ENCODE peak calls at places on chromosomes 2 and 18, in seven cellular contexts. One of them, this sample, is unnamed.

GRCh38 chr2:171316220-171316619 is 117.6 kb downstream of the METTL8 start:
- DNase-seq in GM12892: no peak
- DNase-seq in transverse colon: no peak
- DNase-seq in esophagus squamous epithelium: no peak
- DNase-seq in NB4: no peak
- DNase-seq in right lobe of liver: no peak
- DNase-seq in A549: no peak
- DNase-seq in this sample: no peak

GRCh38 chr2:145350011-145350410 is 830.1 kb upstream of the ZEB2 start:
- DNase-seq in GM12892: no peak
- DNase-seq in right lobe of liver: no peak
- DNase-seq in transverse colon: no peak
- DNase-seq in esophagus squamous epithelium: no peak
- DNase-seq in NB4: no peak
- DNase-seq in A549: no peak
- DNase-seq in this sample: no peak

GRCh38 chr2:204452464-204453023 is 92.7 kb upstream of the PARD3B start:
- DNase-seq in esophagus squamous epithelium: no peak
- DNase-seq in NB4: no peak
- DNase-seq in A549: peak; percentile 87
- DNase-seq in right lobe of liver: no peak
- DNase-seq in transverse colon: peak; percentile 44
- DNase-seq in GM12892: no peak
- DNase-seq in this sample: peak; percentile 57

GRCh38 chr2:57396364-57397098 is 650.1 kb upstream of the VRK2 start:
- DNase-seq in transverse colon: no peak
- DNase-seq in NB4: peak; percentile 52
- DNase-seq in GM12892: no peak
- DNase-seq in esophagus squamous epithelium: no peak
- DNase-seq in A549: peak; percentile 23
- DNase-seq in right lobe of liver: no peak
- DNase-seq in this sample: no peak

GRCh38 chr2:68110102-68110501 is 47.3 kb upstream of the C1D start:
- DNase-seq in NB4: peak; percentile 16
- DNase-seq in transverse colon: no peak
- DNase-seq in GM12892: no peak
- DNase-seq in right lobe of liver: no peak
- DNase-seq in esophagus squamous epithelium: no peak
- DNase-seq in A549: peak; percentile 43
- DNase-seq in this sample: no peak

GRCh38 chr2:240510513-240511210 is 47.1 kb downstream of the ANKMY1 start:
- DNase-seq in transverse colon: no peak
- DNase-seq in A549: no peak
- DNase-seq in NB4: no peak
- DNase-seq in GM12892: no peak
- DNase-seq in right lobe of liver: no peak
- DNase-seq in esophagus squamous epithelium: no peak
- DNase-seq in this sample: no peak

GRCh38 chr2:6872412-6872811 is 5.2 kb upstream of the RSAD2 start:
- DNase-seq in A549: no peak
- DNase-seq in esophagus squamous epithelium: no peak
- DNase-seq in NB4: peak; percentile 45
- DNase-seq in transverse colon: no peak
- DNase-seq in right lobe of liver: no peak
- DNase-seq in GM12892: no peak
- DNase-seq in this sample: no peak

GRCh38 chr2:144357623-144358400 is 162.1 kb downstream of the ZEB2 start:
- DNase-seq in GM12892: peak; percentile 13
- DNase-seq in NB4: no peak
- DNase-seq in transverse colon: no peak
- DNase-seq in esophagus squamous epithelium: no peak
- DNase-seq in A549: peak; percentile 92
- DNase-seq in right lobe of liver: no peak
- DNase-seq in this sample: peak; percentile 40

GRCh38 chr2:104289646-104290565 is 564.0 kb upstream of the POU3F3 start:
- DNase-seq in NB4: no peak
- DNase-seq in right lobe of liver: no peak
- DNase-seq in A549: peak; percentile 50
- DNase-seq in transverse colon: no peak
- DNase-seq in esophagus squamous epithelium: no peak
- DNase-seq in GM12892: no peak
- DNase-seq in this sample: no peak

GRCh38 chr2:69483696-69484095 is 46.5 kb upstream of the NFU1 start:
- DNase-seq in esophagus squamous epithelium: no peak
- DNase-seq in NB4: no peak
- DNase-seq in GM12892: no peak
- DNase-seq in right lobe of liver: no peak
- DNase-seq in transverse colon: no peak
- DNase-seq in A549: peak; percentile 64
- DNase-seq in this sample: no peak

GRCh38 chr2:113283704-113284284 is 5.1 kb upstream of the PAX8 start:
- DNase-seq in esophagus squamous epithelium: no peak
- DNase-seq in A549: peak; percentile 94
- DNase-seq in NB4: peak; percentile 36
- DNase-seq in transverse colon: peak; percentile 50
- DNase-seq in right lobe of liver: peak; percentile 79
- DNase-seq in GM12892: no peak
- DNase-seq in this sample: peak; percentile 80

GRCh38 chr18:76654536-76654935 is 159.5 kb upstream of the ZNF516 start:
- DNase-seq in GM12892: no peak
- DNase-seq in NB4: no peak
- DNase-seq in transverse colon: no peak
- DNase-seq in right lobe of liver: no peak
- DNase-seq in esophagus squamous epithelium: no peak
- DNase-seq in A549: no peak
- DNase-seq in this sample: no peak

GRCh38 chr2:215137741-215138340 is 585 bp downstream of the ABCA12 start:
- DNase-seq in A549: no peak
- DNase-seq in GM12892: no peak
- DNase-seq in transverse colon: no peak
- DNase-seq in NB4: no peak
- DNase-seq in esophagus squamous epithelium: no peak
- DNase-seq in right lobe of liver: no peak
- DNase-seq in this sample: peak; percentile 2

GRCh38 chr2:28663359-28663758 is 88.3 kb upstream of the PPP1CB start:
- DNase-seq in esophagus squamous epithelium: no peak
- DNase-seq in right lobe of liver: no peak
- DNase-seq in A549: peak; percentile 42
- DNase-seq in GM12892: no peak
- DNase-seq in transverse colon: no peak
- DNase-seq in NB4: no peak
- DNase-seq in this sample: no peak

GRCh38 chr18:42038936-42039335 is 83.9 kb downstream of the PIK3C3 start:
- DNase-seq in esophagus squamous epithelium: no peak
- DNase-seq in NB4: no peak
- DNase-seq in right lobe of liver: no peak
- DNase-seq in A549: peak; percentile 53
- DNase-seq in transverse colon: no peak
- DNase-seq in GM12892: no peak
- DNase-seq in this sample: no peak

GRCh38 chr2:219509780-219510511 is 4.3 kb upstream of the ASIC4 start:
- DNase-seq in right lobe of liver: no peak
- DNase-seq in NB4: peak; percentile 75
- DNase-seq in A549: peak; percentile 63
- DNase-seq in esophagus squamous epithelium: no peak
- DNase-seq in GM12892: peak; percentile 67
- DNase-seq in transverse colon: peak; percentile 57
- DNase-seq in this sample: peak; percentile 60

GRCh38 chr18:76380791-76381405 is 114.1 kb downstream of the ZNF516 start:
- DNase-seq in esophagus squamous epithelium: no peak
- DNase-seq in GM12892: no peak
- DNase-seq in right lobe of liver: no peak
- DNase-seq in transverse colon: no peak
- DNase-seq in A549: peak; percentile 38
- DNase-seq in NB4: no peak
- DNase-seq in this sample: peak; percentile 12

GRCh38 chr18:58937204-58937603 is 72.5 kb downstream of the ZNF532 start:
- DNase-seq in esophagus squamous epithelium: no peak
- DNase-seq in NB4: peak; percentile 27
- DNase-seq in right lobe of liver: no peak
- DNase-seq in A549: no peak
- DNase-seq in transverse colon: no peak
- DNase-seq in GM12892: no peak
- DNase-seq in this sample: no peak

GRCh38 chr2:45771251-45771650 is 119.8 kb downstream of the PRKCE start:
- DNase-seq in right lobe of liver: no peak
- DNase-seq in A549: no peak
- DNase-seq in esophagus squamous epithelium: no peak
- DNase-seq in transverse colon: peak; percentile 18
- DNase-seq in NB4: peak; percentile 11
- DNase-seq in GM12892: no peak
- DNase-seq in this sample: no peak

GRCh38 chr2:176565641-176566323 is 296.5 kb downstream of the MTX2 start:
- DNase-seq in NB4: no peak
- DNase-seq in right lobe of liver: no peak
- DNase-seq in GM12892: no peak
- DNase-seq in esophagus squamous epithelium: no peak
- DNase-seq in A549: no peak
- DNase-seq in transverse colon: no peak
- DNase-seq in this sample: no peak

GRCh38 chr18:60191926-60192325 is 180.6 kb downstream of the MC4R start:
- DNase-seq in A549: no peak
- DNase-seq in NB4: no peak
- DNase-seq in transverse colon: no peak
- DNase-seq in esophagus squamous epithelium: no peak
- DNase-seq in right lobe of liver: no peak
- DNase-seq in GM12892: no peak
- DNase-seq in this sample: no peak

GRCh38 chr2:127479219-127479825 is 47.0 kb downstream of the IWS1 start:
- DNase-seq in A549: peak; percentile 72
- DNase-seq in NB4: peak; percentile 78
- DNase-seq in esophagus squamous epithelium: no peak
- DNase-seq in right lobe of liver: no peak
- DNase-seq in transverse colon: no peak
- DNase-seq in GM12892: no peak
- DNase-seq in this sample: peak; percentile 15

GRCh38 chr2:44793322-44793870 is 148.1 kb upstream of the SIX3 start:
- DNase-seq in A549: peak; percentile 33
- DNase-seq in transverse colon: no peak
- DNase-seq in NB4: peak; percentile 65
- DNase-seq in GM12892: no peak
- DNase-seq in right lobe of liver: no peak
- DNase-seq in esophagus squamous epithelium: no peak
- DNase-seq in this sample: no peak

GRCh38 chr2:106108351-106108750 is 85.8 kb downstream of the UXS1 start:
- DNase-seq in transverse colon: no peak
- DNase-seq in GM12892: no peak
- DNase-seq in right lobe of liver: no peak
- DNase-seq in NB4: no peak
- DNase-seq in A549: peak; percentile 25
- DNase-seq in esophagus squamous epithelium: no peak
- DNase-seq in this sample: no peak

GRCh38 chr18:9101730-9102390 is 639 bp upstream of the NDUFV2 start:
- DNase-seq in right lobe of liver: no peak
- DNase-seq in A549: peak; percentile 81
- DNase-seq in esophagus squamous epithelium: no peak
- DNase-seq in NB4: peak; percentile 69
- DNase-seq in transverse colon: no peak
- DNase-seq in GM12892: peak; percentile 25
- DNase-seq in this sample: no peak

GRCh38 chr2:101435011-101435862 is 39.7 kb downstream of the RFX8 start:
- DNase-seq in esophagus squamous epithelium: no peak
- DNase-seq in right lobe of liver: no peak
- DNase-seq in NB4: no peak
- DNase-seq in A549: no peak
- DNase-seq in GM12892: no peak
- DNase-seq in transverse colon: no peak
- DNase-seq in this sample: no peak

GRCh38 chr2:61707984-61708852 is 145.6 kb downstream of the FAM161A start:
- DNase-seq in esophagus squamous epithelium: no peak
- DNase-seq in transverse colon: no peak
- DNase-seq in right lobe of liver: no peak
- DNase-seq in GM12892: peak; percentile 34
- DNase-seq in NB4: no peak
- DNase-seq in A549: peak; percentile 79
- DNase-seq in this sample: peak; percentile 18
- TF ChIP-seq POLR2A in esophagus squamous epithelium: no peak
- TF ChIP-seq POLR2A in transverse colon: no peak
- TF ChIP-seq POLR2A in right lobe of liver: peak; percentile 88
- TF ChIP-seq POLR2A in GM12892: peak; percentile 40
- TF ChIP-seq POLR2A in NB4: no peak
- TF ChIP-seq POLR2A in A549: no peak
- TF ChIP-seq POLR2A in this sample: no peak

GRCh38 chr18:50024466-50024865 is 170.5 kb downstream of the MYO5B start:
- DNase-seq in right lobe of liver: no peak
- DNase-seq in GM12892: no peak
- DNase-seq in transverse colon: no peak
- DNase-seq in A549: no peak
- DNase-seq in NB4: no peak
- DNase-seq in esophagus squamous epithelium: no peak
- DNase-seq in this sample: no peak
- TF ChIP-seq POLR2A in right lobe of liver: no peak
- TF ChIP-seq POLR2A in GM12892: no peak
- TF ChIP-seq POLR2A in transverse colon: no peak
- TF ChIP-seq POLR2A in A549: no peak
- TF ChIP-seq POLR2A in NB4: no peak
- TF ChIP-seq POLR2A in esophagus squamous epithelium: no peak
- TF ChIP-seq POLR2A in this sample: no peak

GRCh38 chr18:48781041-48781989 is 169.4 kb downstream of the SMAD7 start:
- DNase-seq in GM12892: no peak
- DNase-seq in A549: no peak
- DNase-seq in esophagus squamous epithelium: no peak
- DNase-seq in NB4: no peak
- DNase-seq in transverse colon: peak; percentile 54
- DNase-seq in right lobe of liver: peak; percentile 99
- DNase-seq in this sample: no peak
- TF ChIP-seq POLR2A in GM12892: no peak
- TF ChIP-seq POLR2A in A549: no peak
- TF ChIP-seq POLR2A in esophagus squamous epithelium: no peak
- TF ChIP-seq POLR2A in NB4: no peak
- TF ChIP-seq POLR2A in transverse colon: no peak
- TF ChIP-seq POLR2A in right lobe of liver: peak; percentile 63
- TF ChIP-seq POLR2A in this sample: no peak

DNA sequence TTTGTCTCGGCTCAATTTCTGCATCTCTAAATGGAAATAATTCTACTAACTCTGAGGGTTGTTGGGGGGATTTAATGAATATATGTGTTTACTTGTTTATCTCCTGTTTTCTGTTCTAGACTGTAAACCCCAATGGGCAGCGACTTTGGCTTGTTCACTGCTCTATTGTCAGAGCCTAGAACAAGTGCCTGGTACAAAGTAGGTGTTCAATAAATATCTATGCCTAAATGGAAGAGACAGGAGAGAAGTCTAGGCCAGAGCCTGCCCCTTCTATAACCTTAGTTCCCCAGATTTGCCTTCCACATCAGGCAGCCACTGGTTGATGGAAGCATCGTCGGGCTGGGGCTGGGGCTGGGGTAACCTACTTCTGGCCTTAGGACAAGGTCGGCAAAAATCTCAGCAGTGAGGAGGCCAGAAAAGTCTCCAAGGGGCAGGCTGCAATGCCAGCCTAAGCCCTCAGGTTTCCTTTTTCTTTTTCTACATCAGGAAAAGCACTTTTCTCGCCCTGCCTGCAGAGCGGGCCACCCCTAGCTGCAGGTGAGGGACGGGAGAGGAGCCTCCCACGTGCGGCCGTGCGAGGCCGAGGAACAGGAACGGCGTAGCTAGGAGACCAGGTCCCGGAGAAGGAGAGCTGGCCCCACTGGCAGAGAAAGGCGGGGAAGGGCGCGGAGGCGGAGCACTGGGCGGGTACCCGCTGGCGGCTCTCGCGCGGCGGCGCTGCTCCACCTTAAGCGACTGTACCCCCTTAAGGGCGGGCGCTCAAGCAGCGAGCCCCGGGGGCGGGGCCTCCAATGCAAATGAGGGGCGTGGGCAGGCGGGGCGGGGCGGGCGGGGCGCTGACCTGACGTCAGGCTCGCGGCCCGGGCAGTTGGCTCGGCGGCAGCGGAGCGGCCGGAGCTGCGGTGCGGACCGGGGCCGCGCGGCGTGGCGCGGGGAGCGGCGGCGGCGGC is at the start of gene CNNM4:
- DNase-seq in transverse colon: peak; percentile 97
- DNase-seq in A549: peak; percentile 93
- DNase-seq in NB4: peak; percentile 96
- DNase-seq in right lobe of liver: peak; percentile 98
- DNase-seq in GM12892: peak; percentile 90
- DNase-seq in esophagus squamous epithelium: peak; percentile 74
- DNase-seq in this sample: peak; percentile 96
- TF ChIP-seq POLR2A in transverse colon: peak; percentile 10
- TF ChIP-seq POLR2A in A549: peak; percentile 92
- TF ChIP-seq POLR2A in NB4: peak; percentile 73
- TF ChIP-seq POLR2A in right lobe of liver: no peak
- TF ChIP-seq POLR2A in GM12892: peak; percentile 86
- TF ChIP-seq POLR2A in esophagus squamous epithelium: no peak
- TF ChIP-seq POLR2A in this sample: peak; percentile 97